ENCODE peak calls at places on chromosomes 6 and 20, in ten cellular contexts. One of them, this sample, is unnamed.

GRCh38 chr6:123224077-123224476 is 228.0 kb downstream of the CLVS2 start:
- DNase-seq in astrocyte: no peak
- DNase-seq in activated CD4-positive, alpha-beta T cell treated with anti-CD3 and anti-CD28 coated beads, Interleukin-2, amount 50 U/mL, for 4 hours: no peak
- DNase-seq in T-helper 2 cell: no peak
- DNase-seq in ELF-1: no peak
- DNase-seq in midbrain: no peak
- DNase-seq in D341Med: no peak
- DNase-seq in NCI-H774: no peak
- DNase-seq in heart left ventricle: no peak
- DNase-seq in astrocyte of the hippocampus: no peak
- DNase-seq in this sample: no peak

GRCh38 chr20:41786158-41786557 is 168.0 kb upstream of the CHD6 start:
- DNase-seq in heart left ventricle: no peak
- DNase-seq in ELF-1: no peak
- DNase-seq in astrocyte of the hippocampus: no peak
- DNase-seq in D341Med: no peak
- DNase-seq in NCI-H774: no peak
- DNase-seq in astrocyte: no peak
- DNase-seq in T-helper 2 cell: no peak
- DNase-seq in activated CD4-positive, alpha-beta T cell treated with anti-CD3 and anti-CD28 coated beads, Interleukin-2, amount 50 U/mL, for 4 hours: no peak
- DNase-seq in midbrain: no peak
- DNase-seq in this sample: no peak

GRCh38 chr6:24460966-24461365 is 28.4 kb downstream of the GPLD1 start:
- DNase-seq in activated CD4-positive, alpha-beta T cell treated with anti-CD3 and anti-CD28 coated beads, Interleukin-2, amount 50 U/mL, for 4 hours: no peak
- DNase-seq in D341Med: no peak
- DNase-seq in ELF-1: no peak
- DNase-seq in heart left ventricle: no peak
- DNase-seq in NCI-H774: no peak
- DNase-seq in astrocyte of the hippocampus: no peak
- DNase-seq in astrocyte: no peak
- DNase-seq in T-helper 2 cell: no peak
- DNase-seq in midbrain: no peak
- DNase-seq in this sample: no peak

GRCh38 chr6:142011156-142011555 is 121.6 kb upstream of the GJE1 start:
- DNase-seq in ELF-1: no peak
- DNase-seq in D341Med: no peak
- DNase-seq in astrocyte of the hippocampus: no peak
- DNase-seq in T-helper 2 cell: no peak
- DNase-seq in astrocyte: peak
- DNase-seq in midbrain: no peak
- DNase-seq in NCI-H774: no peak
- DNase-seq in activated CD4-positive, alpha-beta T cell treated with anti-CD3 and anti-CD28 coated beads, Interleukin-2, amount 50 U/mL, for 4 hours: no peak
- DNase-seq in heart left ventricle: no peak
- DNase-seq in this sample: no peak

GRCh38 chr6:32984639-32985389 is 16.4 kb downstream of the BRD2 start:
- DNase-seq in astrocyte: peak
- DNase-seq in NCI-H774: peak
- DNase-seq in activated CD4-positive, alpha-beta T cell treated with anti-CD3 and anti-CD28 coated beads, Interleukin-2, amount 50 U/mL, for 4 hours: peak
- DNase-seq in heart left ventricle: peak
- DNase-seq in midbrain: peak
- DNase-seq in ELF-1: peak
- DNase-seq in D341Med: peak
- DNase-seq in astrocyte of the hippocampus: peak
- DNase-seq in T-helper 2 cell: peak
- DNase-seq in this sample: peak

GRCh38 chr6:169250660-169251059 is 3.0 kb downstream of the THBS2 start:
- DNase-seq in D341Med: no peak
- DNase-seq in T-helper 2 cell: no peak
- DNase-seq in astrocyte: peak
- DNase-seq in astrocyte of the hippocampus: peak
- DNase-seq in NCI-H774: no peak
- DNase-seq in midbrain: peak
- DNase-seq in ELF-1: peak
- DNase-seq in activated CD4-positive, alpha-beta T cell treated with anti-CD3 and anti-CD28 coated beads, Interleukin-2, amount 50 U/mL, for 4 hours: no peak
- DNase-seq in heart left ventricle: no peak
- DNase-seq in this sample: peak

GRCh38 chr6:125248136-125248535 is 53.6 kb downstream of the HDDC2 start:
- DNase-seq in astrocyte of the hippocampus: no peak
- DNase-seq in T-helper 2 cell: no peak
- DNase-seq in D341Med: no peak
- DNase-seq in midbrain: no peak
- DNase-seq in astrocyte: no peak
- DNase-seq in NCI-H774: no peak
- DNase-seq in activated CD4-positive, alpha-beta T cell treated with anti-CD3 and anti-CD28 coated beads, Interleukin-2, amount 50 U/mL, for 4 hours: no peak
- DNase-seq in heart left ventricle: no peak
- DNase-seq in ELF-1: no peak
- DNase-seq in this sample: no peak

GRCh38 chr20:49228676-49229075 is 9.5 kb downstream of the DDX27 start:
- DNase-seq in ELF-1: no peak
- DNase-seq in T-helper 2 cell: no peak
- DNase-seq in astrocyte: no peak
- DNase-seq in D341Med: peak
- DNase-seq in midbrain: no peak
- DNase-seq in activated CD4-positive, alpha-beta T cell treated with anti-CD3 and anti-CD28 coated beads, Interleukin-2, amount 50 U/mL, for 4 hours: no peak
- DNase-seq in heart left ventricle: no peak
- DNase-seq in astrocyte of the hippocampus: no peak
- DNase-seq in NCI-H774: peak
- DNase-seq in this sample: no peak

GRCh38 chr20:51541189-51542032 is 1.1 kb downstream of the NFATC2 start:
- DNase-seq in T-helper 2 cell: peak
- DNase-seq in midbrain: peak
- DNase-seq in heart left ventricle: peak
- DNase-seq in ELF-1: peak
- DNase-seq in NCI-H774: peak
- DNase-seq in activated CD4-positive, alpha-beta T cell treated with anti-CD3 and anti-CD28 coated beads, Interleukin-2, amount 50 U/mL, for 4 hours: peak
- DNase-seq in astrocyte: peak
- DNase-seq in astrocyte of the hippocampus: peak
- DNase-seq in D341Med: no peak
- DNase-seq in this sample: no peak

GRCh38 chr20:49984426-49985153 is 1.8 kb downstream of the SNAI1 start:
- DNase-seq in heart left ventricle: no peak
- DNase-seq in NCI-H774: no peak
- DNase-seq in activated CD4-positive, alpha-beta T cell treated with anti-CD3 and anti-CD28 coated beads, Interleukin-2, amount 50 U/mL, for 4 hours: no peak
- DNase-seq in T-helper 2 cell: no peak
- DNase-seq in astrocyte of the hippocampus: no peak
- DNase-seq in D341Med: no peak
- DNase-seq in midbrain: no peak
- DNase-seq in ELF-1: no peak
- DNase-seq in astrocyte: no peak
- DNase-seq in this sample: no peak

GRCh38 chr6:169868458-169868857 is 117.0 kb downstream of the ERMARD start:
- DNase-seq in NCI-H774: no peak
- DNase-seq in midbrain: no peak
- DNase-seq in astrocyte: no peak
- DNase-seq in activated CD4-positive, alpha-beta T cell treated with anti-CD3 and anti-CD28 coated beads, Interleukin-2, amount 50 U/mL, for 4 hours: peak
- DNase-seq in T-helper 2 cell: no peak
- DNase-seq in heart left ventricle: peak
- DNase-seq in ELF-1: no peak
- DNase-seq in D341Med: no peak
- DNase-seq in astrocyte of the hippocampus: no peak
- DNase-seq in this sample: peak

GRCh38 chr20:14576478-14576877 is 239.1 kb upstream of the FLRT3 start:
- DNase-seq in ELF-1: no peak
- DNase-seq in midbrain: no peak
- DNase-seq in astrocyte: no peak
- DNase-seq in D341Med: no peak
- DNase-seq in T-helper 2 cell: no peak
- DNase-seq in astrocyte of the hippocampus: no peak
- DNase-seq in heart left ventricle: no peak
- DNase-seq in activated CD4-positive, alpha-beta T cell treated with anti-CD3 and anti-CD28 coated beads, Interleukin-2, amount 50 U/mL, for 4 hours: no peak
- DNase-seq in NCI-H774: no peak
- DNase-seq in this sample: no peak

GRCh38 chr20:23870461-23870860 is 9.1 kb downstream of the CST5 start:
- DNase-seq in activated CD4-positive, alpha-beta T cell treated with anti-CD3 and anti-CD28 coated beads, Interleukin-2, amount 50 U/mL, for 4 hours: no peak
- DNase-seq in D341Med: no peak
- DNase-seq in astrocyte of the hippocampus: no peak
- DNase-seq in midbrain: no peak
- DNase-seq in heart left ventricle: no peak
- DNase-seq in T-helper 2 cell: no peak
- DNase-seq in NCI-H774: no peak
- DNase-seq in astrocyte: no peak
- DNase-seq in ELF-1: peak
- DNase-seq in this sample: no peak

GRCh38 chr6:26268659-26269402 is 96.2 kb upstream of the BTN3A2 start:
- DNase-seq in heart left ventricle: no peak
- DNase-seq in astrocyte of the hippocampus: peak
- DNase-seq in midbrain: no peak
- DNase-seq in D341Med: no peak
- DNase-seq in astrocyte: peak
- DNase-seq in ELF-1: peak
- DNase-seq in T-helper 2 cell: no peak
- DNase-seq in activated CD4-positive, alpha-beta T cell treated with anti-CD3 and anti-CD28 coated beads, Interleukin-2, amount 50 U/mL, for 4 hours: no peak
- DNase-seq in NCI-H774: peak
- DNase-seq in this sample: no peak

GRCh38 chr20:3543901-3544507 is 73.2 kb downstream of the ATRN start:
- DNase-seq in T-helper 2 cell: no peak
- DNase-seq in astrocyte of the hippocampus: peak
- DNase-seq in astrocyte: peak
- DNase-seq in ELF-1: no peak
- DNase-seq in activated CD4-positive, alpha-beta T cell treated with anti-CD3 and anti-CD28 coated beads, Interleukin-2, amount 50 U/mL, for 4 hours: no peak
- DNase-seq in midbrain: no peak
- DNase-seq in NCI-H774: no peak
- DNase-seq in D341Med: no peak
- DNase-seq in heart left ventricle: no peak
- DNase-seq in this sample: no peak

GRCh38 chr20:458766-459165 is 3.6 kb downstream of the TBC1D20 start:
- DNase-seq in NCI-H774: no peak
- DNase-seq in D341Med: no peak
- DNase-seq in astrocyte: no peak
- DNase-seq in T-helper 2 cell: no peak
- DNase-seq in midbrain: no peak
- DNase-seq in ELF-1: no peak
- DNase-seq in activated CD4-positive, alpha-beta T cell treated with anti-CD3 and anti-CD28 coated beads, Interleukin-2, amount 50 U/mL, for 4 hours: no peak
- DNase-seq in heart left ventricle: no peak
- DNase-seq in astrocyte of the hippocampus: no peak
- DNase-seq in this sample: no peak

GRCh38 chr6:16619777-16620176 is 141.5 kb downstream of the ATXN1 start:
- DNase-seq in NCI-H774: no peak
- DNase-seq in astrocyte: no peak
- DNase-seq in ELF-1: no peak
- DNase-seq in astrocyte of the hippocampus: no peak
- DNase-seq in midbrain: no peak
- DNase-seq in T-helper 2 cell: no peak
- DNase-seq in activated CD4-positive, alpha-beta T cell treated with anti-CD3 and anti-CD28 coated beads, Interleukin-2, amount 50 U/mL, for 4 hours: no peak
- DNase-seq in heart left ventricle: no peak
- DNase-seq in D341Med: no peak
- DNase-seq in this sample: no peak

GRCh38 chr6:44667226-44667625 is 279.7 kb downstream of the CDC5L start:
- DNase-seq in heart left ventricle: no peak
- DNase-seq in D341Med: no peak
- DNase-seq in astrocyte of the hippocampus: peak
- DNase-seq in activated CD4-positive, alpha-beta T cell treated with anti-CD3 and anti-CD28 coated beads, Interleukin-2, amount 50 U/mL, for 4 hours: no peak
- DNase-seq in astrocyte: peak
- DNase-seq in T-helper 2 cell: no peak
- DNase-seq in NCI-H774: no peak
- DNase-seq in ELF-1: peak
- DNase-seq in midbrain: no peak
- DNase-seq in this sample: peak

GRCh38 chr6:166570929-166571699 is 15.4 kb downstream of the RAMACL start:
- DNase-seq in midbrain: no peak
- DNase-seq in astrocyte: no peak
- DNase-seq in astrocyte of the hippocampus: no peak
- DNase-seq in activated CD4-positive, alpha-beta T cell treated with anti-CD3 and anti-CD28 coated beads, Interleukin-2, amount 50 U/mL, for 4 hours: no peak
- DNase-seq in heart left ventricle: no peak
- DNase-seq in T-helper 2 cell: no peak
- DNase-seq in NCI-H774: no peak
- DNase-seq in D341Med: no peak
- DNase-seq in ELF-1: no peak
- DNase-seq in this sample: no peak

GRCh38 chr6:10414766-10415592 is at the start of gene TFAP2A:
- DNase-seq in NCI-H774: no peak
- DNase-seq in astrocyte of the hippocampus: peak
- DNase-seq in T-helper 2 cell: no peak
- DNase-seq in ELF-1: peak
- DNase-seq in heart left ventricle: no peak
- DNase-seq in midbrain: no peak
- DNase-seq in activated CD4-positive, alpha-beta T cell treated with anti-CD3 and anti-CD28 coated beads, Interleukin-2, amount 50 U/mL, for 4 hours: no peak
- DNase-seq in astrocyte: peak
- DNase-seq in D341Med: peak
- DNase-seq in this sample: peak

GRCh38 chr6:29590218-29590808 is 5.4 kb downstream of the OR2H2 start:
- DNase-seq in NCI-H774: no peak
- DNase-seq in T-helper 2 cell: no peak
- DNase-seq in D341Med: no peak
- DNase-seq in astrocyte: no peak
- DNase-seq in ELF-1: no peak
- DNase-seq in heart left ventricle: no peak
- DNase-seq in midbrain: no peak
- DNase-seq in activated CD4-positive, alpha-beta T cell treated with anti-CD3 and anti-CD28 coated beads, Interleukin-2, amount 50 U/mL, for 4 hours: no peak
- DNase-seq in astrocyte of the hippocampus: no peak
- DNase-seq in this sample: no peak

GRCh38 chr6:34021839-34022190 is 124.1 kb downstream of the GRM4 start:
- DNase-seq in midbrain: no peak
- DNase-seq in T-helper 2 cell: no peak
- DNase-seq in NCI-H774: peak
- DNase-seq in activated CD4-positive, alpha-beta T cell treated with anti-CD3 and anti-CD28 coated beads, Interleukin-2, amount 50 U/mL, for 4 hours: no peak
- DNase-seq in heart left ventricle: no peak
- DNase-seq in astrocyte of the hippocampus: no peak
- DNase-seq in astrocyte: no peak
- DNase-seq in D341Med: peak
- DNase-seq in ELF-1: no peak
- DNase-seq in this sample: no peak

GRCh38 chr6:109799664-109800063 is 108.6 kb downstream of the FIG4 start:
- DNase-seq in ELF-1: no peak
- DNase-seq in heart left ventricle: no peak
- DNase-seq in D341Med: no peak
- DNase-seq in activated CD4-positive, alpha-beta T cell treated with anti-CD3 and anti-CD28 coated beads, Interleukin-2, amount 50 U/mL, for 4 hours: no peak
- DNase-seq in NCI-H774: no peak
- DNase-seq in midbrain: no peak
- DNase-seq in astrocyte: no peak
- DNase-seq in T-helper 2 cell: no peak
- DNase-seq in astrocyte of the hippocampus: no peak
- DNase-seq in this sample: no peak

GRCh38 chr6:68976260-68976659 is 341.2 kb downstream of the ADGRB3 start:
- DNase-seq in ELF-1: no peak
- DNase-seq in midbrain: no peak
- DNase-seq in activated CD4-positive, alpha-beta T cell treated with anti-CD3 and anti-CD28 coated beads, Interleukin-2, amount 50 U/mL, for 4 hours: no peak
- DNase-seq in T-helper 2 cell: no peak
- DNase-seq in NCI-H774: no peak
- DNase-seq in astrocyte: no peak
- DNase-seq in astrocyte of the hippocampus: no peak
- DNase-seq in heart left ventricle: no peak
- DNase-seq in D341Med: no peak
- DNase-seq in this sample: peak